ENCODE peak calls at places on chromosomes 6 and 20, in six cellular contexts. J is heart left ventricle, G is lower lobe of right lung, Y is tibial nerve, T is PC-9, Z is IMR-90. A is an unnamed sample.
A peak's percentile ranks its signal among the peaks of the same experiment; 100 is the strongest.

GRCh38 chr6:31112478-31112877 is at the start of gene C6orf15:
- DNase-seq in J (no peak), G (no peak), Y (no peak), T (peak; percentile 69), Z (no peak), A (no peak)

GRCh38 chr6:25233226-25233625 is 45.9 kb upstream of the CARMIL1 start:
- DNase-seq in J (no peak), G (no peak), Y (no peak), T (no peak), Z (peak; percentile 38), A (no peak)

GRCh38 chr6:117890172-117890571 is 16.9 kb upstream of the SLC35F1 start:
- DNase-seq in J (no peak), G (no peak), Y (no peak), T (no peak), Z (no peak), A (no peak)

GRCh38 chr20:19370076-19371075 is 157.9 kb downstream of the SLC24A3 start:
- DNase-seq in J (no peak), G (no peak), Y (no peak), T (no peak), Z (no peak), A (no peak)

GRCh38 chr20:62732766-62733165 is 24.1 kb downstream of the NTSR1 start:
- DNase-seq in J (no peak), G (peak; percentile 25), Y (no peak), T (no peak), Z (no peak), A (no peak)

GRCh38 chr6:150142657-150143501 is at the start of gene PPP1R14C:
- DNase-seq in J (peak; percentile 69), G (peak; percentile 74), Y (no peak), T (peak; percentile 59), Z (no peak), A (peak; percentile 77)

GRCh38 chr20:4573564-4574355 is 147.9 kb upstream of the PRND start:
- DNase-seq in J (no peak), G (no peak), Y (no peak), T (peak; percentile 17), Z (peak; percentile 96), A (no peak)

GRCh38 chr20:47040506-47041125 is 146.0 kb downstream of the EYA2 start:
- DNase-seq in J (no peak), G (no peak), Y (no peak), T (no peak), Z (no peak), A (no peak)

GRCh38 chr6:31393932-31394331 is 9.5 kb upstream of the MICA start:
- DNase-seq in J (no peak), G (no peak), Y (no peak), T (no peak), Z (peak; percentile 41), A (no peak)

GRCh38 chr6:27127874-27128795 is 119.4 kb upstream of the PRSS16 start:
- DNase-seq in J (no peak), G (no peak), Y (no peak), T (no peak), Z (no peak), A (no peak)
- H3K4me3 ChIP-seq in J (no peak overlapping the region), G (no peak overlapping the region), Y (no peak overlapping the region), T (no peak overlapping the region), Z (no peak overlapping the region), A (no peak overlapping the region)

GRCh38 chr20:48819813-48820648 is 7.8 kb downstream of the PREX1 start:
- DNase-seq in J (no peak), G (no peak), Y (no peak), T (no peak), Z (no peak), A (no peak)
- H3K4me1 ChIP-seq in J (peaks cover 31% of the 10 kb centered on the region), G (peaks cover 85% of the 10 kb centered on the region), Y (no peaks in the 10 kb centered on the region), T (peaks cover 25% of the 10 kb centered on the region), Z (peaks cover 4% of the 10 kb centered on the region), A (no peaks in the 10 kb centered on the region)

GRCh38 chr6:114228675-114229074 is 114.1 kb downstream of the HS3ST5 start:
- DNase-seq in J (no peak), G (no peak), Y (no peak), T (no peak), Z (no peak), A (no peak)

GRCh38 chr6:114227944-114228343 is 114.9 kb downstream of the HS3ST5 start:
- DNase-seq in J (no peak), G (no peak), Y (no peak), T (no peak), Z (no peak), A (no peak)
- H3K4me3 ChIP-seq in J (no peak overlapping the region), G (no peak overlapping the region), Y (no peak overlapping the region), T (no peak overlapping the region), Z (no peak overlapping the region), A (no peak overlapping the region)

GRCh38 chr20:53706008-53706481 is 112.4 kb upstream of the ZNF217 start:
- DNase-seq in J (no peak), G (no peak), Y (no peak), T (no peak), Z (peak; percentile 33), A (no peak)
- H3K4me1 ChIP-seq in J (no peaks in the 10 kb centered on the region), G (peaks cover 27% of the 10 kb centered on the region), Y (peaks cover 5% of the 10 kb centered on the region), T (peaks cover 37% of the 10 kb centered on the region), Z (peaks cover 17% of the 10 kb centered on the region), A (peaks cover 5% of the 10 kb centered on the region)

GRCh38 chr6:169789146-169789943 is 37.9 kb downstream of the ERMARD start:
- DNase-seq in J (no peak), G (no peak), Y (no peak), T (no peak), Z (no peak), A (no peak)
- H3K4me3 ChIP-seq in J (peak overlapping the region; percentile 52), G (peak overlapping the region; percentile 54), Y (no peak overlapping the region), T (no peak overlapping the region), Z (peak overlapping the region; percentile 33), A (peak overlapping the region; percentile 19)

GRCh38 chr6:107423474-107423873 is 35.9 kb downstream of the PDSS2 start:
- DNase-seq in J (no peak), G (no peak), Y (no peak), T (no peak), Z (no peak), A (no peak)
- H3K4me1 ChIP-seq in J (peaks cover 8% of the 10 kb centered on the region), G (no peaks in the 10 kb centered on the region), Y (no peaks in the 10 kb centered on the region), T (no peaks in the 10 kb centered on the region), Z (no peaks in the 10 kb centered on the region), A (no peaks in the 10 kb centered on the region)

GRCh38 chr6:14488185-14488584 is 370.6 kb downstream of the CD83 start:
- DNase-seq in J (no peak), G (no peak), Y (no peak), T (no peak), Z (no peak), A (no peak)

GRCh38 chr6:14489445-14489844 is 371.9 kb downstream of the CD83 start:
- DNase-seq in J (no peak), G (no peak), Y (no peak), T (no peak), Z (no peak), A (no peak)

GRCh38 chr6:14487625-14488024 is 370.1 kb downstream of the CD83 start:
- DNase-seq in J (no peak), G (no peak), Y (no peak), T (no peak), Z (no peak), A (no peak)
- H3K4me3 ChIP-seq in J (no peak overlapping the region), G (no peak overlapping the region), Y (no peak overlapping the region), T (no peak overlapping the region), Z (no peak overlapping the region), A (no peak overlapping the region)